ENCODE peak calls at places on chromosome 3, in six cellular contexts. N, D, E, W, Z and G are unnamed samples.

GRCh38 chr3:190302209-190302885 is 19.9 kb downstream of the CLDN1 start:
- DNase-seq in N (no peak), W (no peak), E (no peak), D (no peak), Z (no peak), G (no peak)

GRCh38 chr3:168459229-168459784 is 363.6 kb upstream of the GOLIM4 start:
- DNase-seq in D (no peak), Z (no peak), E (no peak), N (no peak), W (no peak), G (no peak)

GRCh38 chr3:149936812-149937230 is 33.9 kb downstream of the PFN2 start:
- DNase-seq in E (peak), N (no peak), W (peak), Z (no peak), D (peak), G (no peak)

GRCh38 chr3:197367081-197367780 is 68.8 kb upstream of the DLG1 start:
- DNase-seq in N (no peak), E (no peak), Z (no peak), W (no peak), D (peak), G (peak)

GRCh38 chr3:124438813-124439212 is 291.4 kb upstream of the UMPS start:
- DNase-seq in N (no peak), W (no peak), E (no peak), Z (no peak), D (peak), G (no peak)

GRCh38 chr3:108127301-108127988 is 36.6 kb upstream of the CD47 start:
- DNase-seq in Z (no peak), D (no peak), N (no peak), E (no peak), W (no peak), G (peak)

GRCh38 chr3:134336587-134336986 is 37.7 kb downstream of the AMOTL2 start:
- DNase-seq in Z (no peak), W (no peak), D (no peak), E (no peak), N (no peak), G (no peak)

GRCh38 chr3:125383744-125384143 is 8.6 kb upstream of the ZNF148 start:
- DNase-seq in E (no peak), W (no peak), D (no peak), N (no peak), Z (no peak), G (no peak)

GRCh38 chr3:151903501-151903991 is 30.1 kb downstream of the SUCNR1 start:
- DNase-seq in W (no peak), D (no peak), N (no peak), E (no peak), Z (no peak), G (no peak)

GRCh38 chr3:12964713-12965612 is 108.3 kb downstream of the IQSEC1 start:
- DNase-seq in N (no peak), D (peak), W (no peak), E (no peak), Z (no peak), G (no peak)

GRCh38 chr3:35383719-35384555 is 255.4 kb upstream of the ARPP21 start:
- DNase-seq in D (peak), W (no peak), E (no peak), Z (no peak), N (no peak), G (no peak)

GRCh38 chr3:86988986-86989385 is 2.0 kb downstream of the VGLL3 start:
- DNase-seq in N (no peak), E (no peak), D (no peak), Z (no peak), W (no peak), G (no peak)

GRCh38 chr3:71142440-71143161 is 440.9 kb downstream of the FOXP1 start:
- DNase-seq in N (no peak), W (no peak), Z (no peak), E (no peak), D (peak), G (no peak)

GRCh38 chr3:25493786-25494185 is 65.7 kb downstream of the RARB start:
- DNase-seq in Z (no peak), E (no peak), W (no peak), N (no peak), D (no peak), G (no peak)

GRCh38 chr3:95277614-95278013 is 1214.8 kb downstream of the NSUN3 start:
- DNase-seq in E (no peak), W (no peak), N (no peak), D (no peak), Z (no peak), G (no peak)

GRCh38 chr3:114627760-114628159 is 333.9 kb downstream of the TIGIT start:
- DNase-seq in E (no peak), W (no peak), Z (no peak), N (peak), D (no peak), G (no peak)

GRCh38 chr3:123036352-123037014 is 8.9 kb upstream of the SEMA5B start:
- DNase-seq in N (no peak), E (no peak), W (no peak), D (no peak), Z (no peak), G (no peak)

GRCh38 chr3:133854264-133854663 is 41.4 kb downstream of the RAB6B start:
- DNase-seq in E (no peak), D (no peak), Z (no peak), N (no peak), W (no peak), G (no peak)

GRCh38 chr3:189144645-189145044 is 27.1 kb upstream of the TPRG1 start:
- DNase-seq in Z (no peak), N (no peak), E (no peak), W (no peak), D (no peak), G (no peak)

GRCh38 chr3:130276203-130276803 is 69.2 kb upstream of the COL6A5 start:
- DNase-seq in D (peak), N (no peak), Z (no peak), W (peak), E (peak), G (no peak)

GRCh38 chr3:106332884-106333283 is 464.1 kb upstream of the CBLB start:
- DNase-seq in N (no peak), Z (no peak), D (peak), W (no peak), E (no peak), G (no peak)

GRCh38 chr3:45479627-45480026 is 91.3 kb downstream of the LARS2 start:
- DNase-seq in Z (no peak), W (no peak), N (no peak), D (no peak), E (no peak), G (no peak)

GRCh38 chr3:131328739-131329138 is 52.8 kb upstream of the NUDT16 start:
- DNase-seq in Z (no peak), N (no peak), E (no peak), D (no peak), W (no peak), G (no peak)

GRCh38 chr3:142595581-142595950 is 627 bp upstream of the PLS1 start:
- DNase-seq in Z (no peak), N (no peak), W (no peak), E (peak), D (no peak), G (no peak)

GRCh38 chr3:60277376-60277800 is 973.9 kb downstream of the FHIT start:
- DNase-seq in Z (no peak), W (no peak), N (no peak), E (no peak), D (peak), G (no peak)

GRCh38 chr3:198028718-198029117 is 68.7 kb downstream of the LMLN start:
- DNase-seq in N (no peak), D (no peak), W (no peak), Z (no peak), E (no peak), G (no peak)

GRCh38 chr3:48408823-48409281 is 21.0 kb downstream of the PLXNB1 start:
- DNase-seq in Z (peak), W (no peak), E (no peak), D (no peak), N (peak), G (peak)

GRCh38 chr3:18249126-18249525 is 176.0 kb downstream of the SATB1 start:
- DNase-seq in N (no peak), D (no peak), Z (no peak), E (no peak), W (no peak), G (no peak)

GRCh38 chr3:150607267-150608065 is 4.3 kb downstream of the SELENOT start:
- DNase-seq in Z (no peak), W (no peak), E (no peak), D (peak), N (no peak), G (no peak)

GRCh38 chr3:12679468-12679867 is 15.6 kb upstream of the RAF1 start:
- DNase-seq in E (no peak), N (no peak), D (no peak), Z (no peak), W (peak), G (no peak)

GRCh38 chr3:35653347-35653746 is 14.0 kb downstream of the ARPP21 start:
- DNase-seq in W (no peak), Z (no peak), E (no peak), D (no peak), N (no peak), G (no peak)

GRCh38 chr3:18597919-18598318 is 172.8 kb upstream of the SATB1 start:
- DNase-seq in W (no peak), D (no peak), N (no peak), E (no peak), Z (no peak), G (no peak)

GRCh38 chr3:177729939-177730700 is 532.8 kb upstream of the TBL1XR1 start:
- DNase-seq in E (no peak), D (no peak), W (no peak), Z (no peak), N (no peak), G (no peak)

GRCh38 chr3:101940521-101940992 is 91.2 kb downstream of the NFKBIZ start:
- DNase-seq in Z (no peak), D (peak), W (no peak), N (no peak), E (no peak), G (peak)

GRCh38 chr3:86938305-86938704 is 52.6 kb downstream of the VGLL3 start:
- DNase-seq in N (no peak), W (no peak), E (no peak), Z (no peak), D (no peak), G (no peak)

GRCh38 chr3:140682586-140682985 is 4.7 kb downstream of the TRIM42 start:
- DNase-seq in W (no peak), D (no peak), Z (no peak), N (no peak), E (no peak), G (no peak)

GRCh38 chr3:129033619-129034321 is 26.8 kb upstream of the GP9 start:
- DNase-seq in Z (no peak), E (no peak), W (no peak), N (no peak), D (no peak), G (no peak)

GRCh38 chr3:67569324-67569723 is 85.1 kb downstream of the SUCLG2 start:
- DNase-seq in E (no peak), D (no peak), N (no peak), W (no peak), Z (no peak), G (peak)

GRCh38 chr3:67564008-67564407 is 90.4 kb downstream of the SUCLG2 start:
- DNase-seq in E (no peak), D (no peak), Z (no peak), W (no peak), N (no peak), G (no peak)

GRCh38 chr3:67559029-67559605 is 95.3 kb downstream of the SUCLG2 start:
- DNase-seq in Z (no peak), W (no peak), E (no peak), N (no peak), D (no peak), G (no peak)

GRCh38 chr3:67561995-67562394 is 92.4 kb downstream of the SUCLG2 start:
- DNase-seq in Z (no peak), W (no peak), E (no peak), N (no peak), D (no peak), G (no peak)

GRCh38 chr3:67564973-67565372 is 89.4 kb downstream of the SUCLG2 start:
- DNase-seq in E (no peak), D (no peak), W (no peak), N (no peak), Z (no peak), G (no peak)
- TF ChIP-seq POLR2AphosphoS5 in E (no peak), D (no peak), W (no peak), N (no peak), Z (no peak), G (no peak)

GRCh38 chr3:66830301-66830700 is 167.8 kb upstream of the KBTBD8 start:
- DNase-seq in D (no peak), N (no peak), W (no peak), E (no peak), Z (no peak), G (no peak)
- H3K27ac ChIP-seq in D (no peak), N (no peak), W (no peak), E (no peak), Z (no peak), G (no peak)

GRCh38 chr3:16885588-16885903 is 791 bp downstream of the PLCL2 start:
- DNase-seq in E (no peak), N (no peak), Z (no peak), D (no peak), W (no peak), G (no peak)

GRCh38 chr3:16885948-16886683 is 1.4 kb downstream of the PLCL2 start:
- DNase-seq in E (no peak), W (no peak), D (no peak), N (no peak), Z (no peak), G (peak)

GRCh38 chr3:16884084-16884747 is 539 bp upstream of the PLCL2 start:
- DNase-seq in D (peak), N (peak), E (no peak), W (no peak), Z (no peak), G (peak)

GRCh38 chr3:16883726-16884083 is 1.1 kb upstream of the PLCL2 start:
- DNase-seq in Z (no peak), N (no peak), E (no peak), D (no peak), W (no peak), G (no peak)

DNA sequence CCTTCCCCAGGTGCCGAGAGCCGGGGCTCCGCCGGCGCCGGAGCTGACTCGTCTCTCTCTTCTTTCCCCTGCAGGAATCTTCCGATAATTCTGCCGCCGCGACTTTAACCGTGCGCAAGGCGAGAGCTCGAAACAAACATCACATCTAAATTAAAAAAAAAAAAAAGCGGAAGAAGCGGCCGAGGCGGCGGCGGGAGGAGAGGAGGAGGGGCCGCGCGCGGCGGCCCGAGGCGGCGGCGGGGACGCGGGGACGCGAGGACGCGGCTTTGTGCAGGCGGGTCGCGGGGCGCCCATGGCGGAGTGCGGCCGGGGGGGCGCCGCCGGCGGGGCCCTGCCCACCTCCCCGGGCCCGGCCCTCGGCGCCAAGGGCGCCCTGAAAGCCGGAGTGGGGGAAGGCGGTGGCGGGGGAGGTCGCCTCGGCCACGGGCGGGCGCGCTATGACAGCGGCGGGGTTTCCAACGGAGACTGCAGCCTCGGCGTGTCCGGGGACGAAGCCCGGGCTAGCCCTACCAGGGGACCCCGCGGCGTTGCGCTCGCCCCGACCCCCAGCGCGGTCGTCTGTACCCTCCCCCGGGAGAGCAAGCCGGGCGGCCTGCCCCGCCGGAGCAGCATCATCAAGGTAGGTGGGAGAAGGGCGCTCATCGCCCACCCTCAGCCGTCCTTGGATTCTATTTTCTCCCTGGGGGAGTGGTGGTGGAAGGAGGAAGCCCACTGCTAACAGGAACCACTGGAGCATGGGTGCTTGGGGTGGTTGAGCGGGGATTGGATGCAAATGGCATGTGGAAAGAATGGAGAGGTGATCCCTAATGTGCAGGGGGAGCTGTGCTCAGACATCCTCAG is at the start of gene PLCL2:
- DNase-seq in W (no peak), Z (no peak), E (no peak), N (peak), D (peak), G (peak)
- TF ChIP-seq POLR2AphosphoS5 in W (no peak), Z (no peak), E (no peak), N (no peak), D (no peak), G (peak)

GRCh38 chr3:37096292-37096691 is 78.1 kb downstream of the LRRFIP2 start:
- DNase-seq in N (no peak), Z (no peak), D (peak), W (no peak), E (no peak), G (no peak)
- H3K27ac ChIP-seq in N (no peak), Z (no peak), D (no peak), W (no peak), E (no peak), G (peak)

GRCh38 chr3:66729685-66730393 is 229.0 kb upstream of the LRIG1 start:
- DNase-seq in D (no peak), E (no peak), W (no peak), Z (peak), N (no peak), G (no peak)
- TF ChIP-seq POLR2AphosphoS5 in D (no peak), E (no peak), W (no peak), Z (no peak), N (no peak), G (no peak)

DNA sequence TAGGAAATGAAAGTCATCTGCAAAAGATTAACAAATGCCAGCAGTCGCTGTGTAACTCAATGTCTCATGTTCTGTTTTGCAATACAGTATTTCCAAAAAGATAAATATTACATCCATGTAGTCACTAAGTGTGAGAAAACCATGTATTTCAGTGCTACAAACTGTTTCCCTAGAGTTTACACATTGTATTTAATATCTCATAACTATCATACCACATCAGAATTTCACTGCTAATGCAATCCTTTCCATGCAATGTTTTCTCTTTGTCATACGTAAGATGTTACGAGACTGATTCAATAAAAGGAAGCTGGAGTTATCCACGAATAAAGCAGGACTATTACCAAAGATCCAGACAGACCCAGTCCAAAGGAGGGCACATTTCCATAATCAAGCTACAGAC is 269.4 kb downstream of the GBE1 start:
- DNase-seq in E (no peak), W (no peak), Z (no peak), N (no peak), D (no peak), G (no peak)
- H3K27ac ChIP-seq in E (no peak), W (no peak), Z (no peak), N (peak), D (no peak), G (no peak)

DNA sequence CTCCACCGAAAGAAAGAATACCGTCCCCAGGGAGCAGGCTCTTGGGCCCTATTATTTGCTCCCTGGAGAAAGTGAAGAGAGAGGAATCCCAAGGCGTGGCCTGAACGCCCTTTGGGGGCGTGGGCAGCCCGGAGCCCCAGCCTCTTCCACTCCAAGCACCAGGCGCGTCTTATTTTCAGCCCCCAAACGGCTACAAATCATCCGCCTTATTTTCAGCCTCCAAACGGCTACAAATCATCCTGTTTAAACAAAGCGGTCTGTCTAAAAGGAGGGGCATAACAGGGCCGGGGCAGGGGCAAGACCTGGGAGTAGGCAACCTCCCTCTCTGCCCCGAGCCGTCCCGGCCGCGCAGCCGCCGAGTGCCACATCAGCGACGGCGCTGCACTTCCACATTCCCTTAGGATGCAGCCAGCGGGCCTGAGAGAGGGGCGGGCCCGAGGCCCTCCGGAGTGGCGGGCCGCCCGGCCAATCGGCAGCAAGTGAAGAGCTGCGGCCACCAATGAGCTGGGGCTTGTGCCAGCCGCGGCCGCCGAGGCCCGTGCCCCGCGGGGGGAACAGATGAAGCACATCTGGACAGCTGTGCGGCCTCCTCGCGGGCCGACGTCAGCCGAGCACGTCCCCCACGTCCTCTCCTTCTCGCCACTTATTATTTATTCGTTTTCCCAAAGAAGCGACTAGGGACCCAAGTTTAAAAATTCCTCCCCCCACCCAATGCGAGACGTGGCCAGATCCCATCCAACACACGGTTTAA is at the start of gene TMEM45A:
- DNase-seq in N (peak), W (peak), Z (peak), E (peak), D (peak), G (peak)
- TF ChIP-seq POLR2AphosphoS5 in N (no peak), W (peak), Z (peak), E (peak), D (peak), G (peak)